ENCODE peak calls at places on chromosomes 11 and 22, in nine cellular contexts. One of them, this sample, is unnamed.

GRCh38 chr11:74679513-74679865 is 51.7 kb downstream of the CHRDL2 start:
- DNase-seq in T-helper 1 cell: no peak
- DNase-seq in mammary epithelial cell: no peak
- DNase-seq in fibroblast of the conjunctiva: no peak
- DNase-seq in cardiac fibroblast: no peak
- DNase-seq in H54: no peak
- DNase-seq in BE2C: no peak
- DNase-seq in GF-D8: no peak
- DNase-seq in aorta: peak
- DNase-seq in this sample: no peak

GRCh38 chr11:9169595-9170295 is 78.3 kb upstream of the SCUBE2 start:
- DNase-seq in fibroblast of the conjunctiva: no peak
- DNase-seq in mammary epithelial cell: no peak
- DNase-seq in T-helper 1 cell: no peak
- DNase-seq in aorta: no peak
- DNase-seq in H54: no peak
- DNase-seq in BE2C: no peak
- DNase-seq in GF-D8: no peak
- DNase-seq in cardiac fibroblast: no peak
- DNase-seq in this sample: no peak

GRCh38 chr11:118340437-118340836 is 2.1 kb downstream of the CD3D start:
- DNase-seq in T-helper 1 cell: no peak
- DNase-seq in GF-D8: no peak
- DNase-seq in aorta: no peak
- DNase-seq in mammary epithelial cell: no peak
- DNase-seq in cardiac fibroblast: no peak
- DNase-seq in BE2C: no peak
- DNase-seq in H54: no peak
- DNase-seq in fibroblast of the conjunctiva: no peak
- DNase-seq in this sample: no peak

GRCh38 chr11:75350122-75350742 is 1.2 kb downstream of the ARRB1 start:
- DNase-seq in H54: no peak
- DNase-seq in GF-D8: no peak
- DNase-seq in T-helper 1 cell: no peak
- DNase-seq in fibroblast of the conjunctiva: no peak
- DNase-seq in cardiac fibroblast: no peak
- DNase-seq in aorta: peak
- DNase-seq in BE2C: no peak
- DNase-seq in mammary epithelial cell: no peak
- DNase-seq in this sample: no peak

GRCh38 chr11:41579546-41579945 is 120.1 kb upstream of the LRRC4C start:
- DNase-seq in cardiac fibroblast: no peak
- DNase-seq in GF-D8: no peak
- DNase-seq in fibroblast of the conjunctiva: no peak
- DNase-seq in H54: no peak
- DNase-seq in aorta: no peak
- DNase-seq in BE2C: no peak
- DNase-seq in mammary epithelial cell: peak
- DNase-seq in T-helper 1 cell: no peak
- DNase-seq in this sample: no peak

GRCh38 chr22:17922925-17923898 is 101.1 kb downstream of the MICAL3 start:
- DNase-seq in cardiac fibroblast: peak
- DNase-seq in T-helper 1 cell: no peak
- DNase-seq in GF-D8: no peak
- DNase-seq in H54: peak
- DNase-seq in aorta: no peak
- DNase-seq in fibroblast of the conjunctiva: peak
- DNase-seq in mammary epithelial cell: no peak
- DNase-seq in BE2C: no peak
- DNase-seq in this sample: no peak

GRCh38 chr11:131592734-131593133 is 222.3 kb downstream of the NTM start:
- DNase-seq in fibroblast of the conjunctiva: no peak
- DNase-seq in cardiac fibroblast: no peak
- DNase-seq in mammary epithelial cell: no peak
- DNase-seq in GF-D8: no peak
- DNase-seq in BE2C: no peak
- DNase-seq in H54: no peak
- DNase-seq in T-helper 1 cell: no peak
- DNase-seq in aorta: no peak
- DNase-seq in this sample: no peak

GRCh38 chr22:43424865-43425630 is 13.2 kb downstream of the MPPED1 start:
- DNase-seq in H54: no peak
- DNase-seq in mammary epithelial cell: no peak
- DNase-seq in T-helper 1 cell: no peak
- DNase-seq in fibroblast of the conjunctiva: no peak
- DNase-seq in aorta: no peak
- DNase-seq in GF-D8: no peak
- DNase-seq in cardiac fibroblast: no peak
- DNase-seq in BE2C: no peak
- DNase-seq in this sample: no peak

GRCh38 chr11:18046116-18046777 is at the start of gene TPH1:
- DNase-seq in T-helper 1 cell: no peak
- DNase-seq in GF-D8: no peak
- DNase-seq in aorta: peak
- DNase-seq in fibroblast of the conjunctiva: no peak
- DNase-seq in BE2C: peak
- DNase-seq in cardiac fibroblast: peak
- DNase-seq in mammary epithelial cell: peak
- DNase-seq in H54: no peak
- DNase-seq in this sample: no peak

GRCh38 chr11:1966531-1966930 is 19.4 kb downstream of the MRPL23 start:
- DNase-seq in aorta: peak
- DNase-seq in fibroblast of the conjunctiva: no peak
- DNase-seq in H54: no peak
- DNase-seq in mammary epithelial cell: no peak
- DNase-seq in BE2C: no peak
- DNase-seq in GF-D8: no peak
- DNase-seq in cardiac fibroblast: no peak
- DNase-seq in T-helper 1 cell: no peak
- DNase-seq in this sample: no peak

GRCh38 chr11:10688401-10688800 is 5.2 kb downstream of the IRAG1 start:
- DNase-seq in cardiac fibroblast: no peak
- DNase-seq in GF-D8: no peak
- DNase-seq in T-helper 1 cell: no peak
- DNase-seq in aorta: no peak
- DNase-seq in BE2C: no peak
- DNase-seq in mammary epithelial cell: peak
- DNase-seq in fibroblast of the conjunctiva: no peak
- DNase-seq in H54: no peak
- DNase-seq in this sample: no peak

GRCh38 chr11:80616070-80616800 is 1175.4 kb upstream of the TENM4 start:
- DNase-seq in GF-D8: no peak
- DNase-seq in mammary epithelial cell: no peak
- DNase-seq in aorta: no peak
- DNase-seq in T-helper 1 cell: no peak
- DNase-seq in H54: no peak
- DNase-seq in fibroblast of the conjunctiva: no peak
- DNase-seq in cardiac fibroblast: no peak
- DNase-seq in BE2C: no peak
- DNase-seq in this sample: no peak

GRCh38 chr22:49663311-49663711 is 164.4 kb downstream of the BRD1 start:
- DNase-seq in H54: no peak
- DNase-seq in T-helper 1 cell: no peak
- DNase-seq in mammary epithelial cell: no peak
- DNase-seq in GF-D8: no peak
- DNase-seq in BE2C: no peak
- DNase-seq in aorta: peak
- DNase-seq in fibroblast of the conjunctiva: no peak
- DNase-seq in cardiac fibroblast: no peak
- DNase-seq in this sample: no peak